ENCODE peak calls at places on chromosomes 3 and 15, in eight cellular contexts. One of them, this sample, is unnamed.

GRCh38 chr3:24225027-24225743 is 269.5 kb downstream of the THRB start:
- DNase-seq in foreskin fibroblast: no peak
- DNase-seq in gastrocnemius medialis: no peak
- DNase-seq in GM06990: no peak
- DNase-seq in hepatocyte: no peak
- DNase-seq in brain microvascular endothelial cell: no peak
- DNase-seq in GM12864: no peak
- DNase-seq in Panc1: no peak
- DNase-seq in this sample: no peak

GRCh38 chr3:190552969-190553759 is 39.3 kb downstream of the IL1RAP start:
- DNase-seq in foreskin fibroblast: no peak
- DNase-seq in gastrocnemius medialis: no peak
- DNase-seq in GM06990: no peak
- DNase-seq in hepatocyte: no peak
- DNase-seq in brain microvascular endothelial cell: no peak
- DNase-seq in GM12864: no peak
- DNase-seq in Panc1: no peak
- DNase-seq in this sample: no peak

GRCh38 chr3:48215019-48215418 is 8.3 kb upstream of the CAMP start:
- DNase-seq in foreskin fibroblast: no peak
- DNase-seq in gastrocnemius medialis: no peak
- DNase-seq in GM06990: no peak
- DNase-seq in hepatocyte: no peak
- DNase-seq in brain microvascular endothelial cell: no peak
- DNase-seq in GM12864: no peak
- DNase-seq in Panc1: no peak
- DNase-seq in this sample: no peak

GRCh38 chr3:122893754-122894668 is 99.1 kb downstream of the SLC49A4 start:
- DNase-seq in foreskin fibroblast: peak
- DNase-seq in gastrocnemius medialis: peak
- DNase-seq in GM06990: no peak
- DNase-seq in hepatocyte: peak
- DNase-seq in brain microvascular endothelial cell: no peak
- DNase-seq in GM12864: no peak
- DNase-seq in Panc1: no peak
- DNase-seq in this sample: no peak

GRCh38 chr3:146967786-146968185 is 362.6 kb upstream of the PLSCR5 start:
- DNase-seq in foreskin fibroblast: peak
- DNase-seq in gastrocnemius medialis: no peak
- DNase-seq in GM06990: no peak
- DNase-seq in hepatocyte: no peak
- DNase-seq in brain microvascular endothelial cell: no peak
- DNase-seq in GM12864: no peak
- DNase-seq in Panc1: no peak
- DNase-seq in this sample: no peak

GRCh38 chr3:10434938-10435336 is 70.4 kb downstream of the ATP2B2 start:
- DNase-seq in foreskin fibroblast: no peak
- DNase-seq in gastrocnemius medialis: no peak
- DNase-seq in GM06990: no peak
- DNase-seq in hepatocyte: no peak
- DNase-seq in brain microvascular endothelial cell: no peak
- DNase-seq in GM12864: no peak
- DNase-seq in Panc1: no peak
- DNase-seq in this sample: no peak

GRCh38 chr15:55789066-55789660 is 46.2 kb upstream of the PRTG start:
- DNase-seq in foreskin fibroblast: no peak
- DNase-seq in gastrocnemius medialis: no peak
- DNase-seq in GM06990: no peak
- DNase-seq in hepatocyte: no peak
- DNase-seq in brain microvascular endothelial cell: no peak
- DNase-seq in GM12864: no peak
- DNase-seq in Panc1: no peak
- DNase-seq in this sample: no peak

GRCh38 chr3:37072892-37073291 is 79.6 kb downstream of the MLH1 start:
- DNase-seq in foreskin fibroblast: peak
- DNase-seq in gastrocnemius medialis: no peak
- DNase-seq in GM06990: no peak
- DNase-seq in hepatocyte: peak
- DNase-seq in brain microvascular endothelial cell: peak
- DNase-seq in GM12864: no peak
- DNase-seq in Panc1: no peak
- DNase-seq in this sample: peak

DNA sequence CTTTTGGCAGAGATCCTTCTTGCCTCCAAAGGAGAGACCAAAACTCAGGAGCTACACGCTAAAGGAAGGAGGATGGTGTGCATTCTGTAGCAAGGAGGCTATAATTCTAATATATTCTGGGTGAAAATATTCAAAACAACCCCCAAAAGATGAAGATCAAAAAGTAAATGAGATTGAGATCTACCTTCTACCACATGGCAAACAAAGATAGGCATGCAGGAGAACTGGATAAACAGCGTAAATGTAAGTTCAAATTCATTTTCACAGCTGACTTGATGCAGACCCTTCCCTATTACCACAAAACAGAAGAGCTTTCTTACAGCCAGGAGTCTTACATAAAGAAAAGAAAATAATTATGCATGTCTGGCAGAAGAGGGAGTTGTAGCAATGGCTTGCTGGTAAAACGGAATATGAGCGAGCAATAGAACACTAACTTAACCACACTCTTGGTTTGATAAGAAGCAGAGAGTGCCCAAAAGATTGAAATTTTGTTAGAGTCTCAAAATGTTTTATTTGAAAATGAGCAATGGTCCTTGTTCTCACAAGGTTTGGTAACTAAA is 272.7 kb downstream of the MECOM start:
- DNase-seq in foreskin fibroblast: no peak
- DNase-seq in gastrocnemius medialis: no peak
- DNase-seq in GM06990: no peak
- DNase-seq in hepatocyte: no peak
- DNase-seq in brain microvascular endothelial cell: no peak
- DNase-seq in GM12864: no peak
- DNase-seq in Panc1: no peak
- DNase-seq in this sample: no peak
- TF ChIP-seq CTCF in foreskin fibroblast: no peak
- TF ChIP-seq CTCF in gastrocnemius medialis: no peak
- TF ChIP-seq CTCF in GM06990: no peak
- TF ChIP-seq CTCF in hepatocyte: peak
- TF ChIP-seq CTCF in brain microvascular endothelial cell: no peak
- TF ChIP-seq CTCF in GM12864: no peak
- TF ChIP-seq CTCF in Panc1: no peak
- TF ChIP-seq CTCF in this sample: peak

GRCh38 chr15:68113751-68114150 is 59.6 kb downstream of the PIAS1 start:
- DNase-seq in foreskin fibroblast: no peak
- DNase-seq in gastrocnemius medialis: no peak
- DNase-seq in GM06990: no peak
- DNase-seq in hepatocyte: no peak
- DNase-seq in brain microvascular endothelial cell: no peak
- DNase-seq in GM12864: no peak
- DNase-seq in Panc1: no peak
- DNase-seq in this sample: no peak
- H3K4me3 ChIP-seq in foreskin fibroblast: peak
- H3K4me3 ChIP-seq in gastrocnemius medialis: peak
- H3K4me3 ChIP-seq in GM06990: no peak
- H3K4me3 ChIP-seq in hepatocyte: no peak
- H3K4me3 ChIP-seq in brain microvascular endothelial cell: no peak
- H3K4me3 ChIP-seq in GM12864: no peak
- H3K4me3 ChIP-seq in Panc1: no peak
- H3K4me3 ChIP-seq in this sample: no peak

DNA sequence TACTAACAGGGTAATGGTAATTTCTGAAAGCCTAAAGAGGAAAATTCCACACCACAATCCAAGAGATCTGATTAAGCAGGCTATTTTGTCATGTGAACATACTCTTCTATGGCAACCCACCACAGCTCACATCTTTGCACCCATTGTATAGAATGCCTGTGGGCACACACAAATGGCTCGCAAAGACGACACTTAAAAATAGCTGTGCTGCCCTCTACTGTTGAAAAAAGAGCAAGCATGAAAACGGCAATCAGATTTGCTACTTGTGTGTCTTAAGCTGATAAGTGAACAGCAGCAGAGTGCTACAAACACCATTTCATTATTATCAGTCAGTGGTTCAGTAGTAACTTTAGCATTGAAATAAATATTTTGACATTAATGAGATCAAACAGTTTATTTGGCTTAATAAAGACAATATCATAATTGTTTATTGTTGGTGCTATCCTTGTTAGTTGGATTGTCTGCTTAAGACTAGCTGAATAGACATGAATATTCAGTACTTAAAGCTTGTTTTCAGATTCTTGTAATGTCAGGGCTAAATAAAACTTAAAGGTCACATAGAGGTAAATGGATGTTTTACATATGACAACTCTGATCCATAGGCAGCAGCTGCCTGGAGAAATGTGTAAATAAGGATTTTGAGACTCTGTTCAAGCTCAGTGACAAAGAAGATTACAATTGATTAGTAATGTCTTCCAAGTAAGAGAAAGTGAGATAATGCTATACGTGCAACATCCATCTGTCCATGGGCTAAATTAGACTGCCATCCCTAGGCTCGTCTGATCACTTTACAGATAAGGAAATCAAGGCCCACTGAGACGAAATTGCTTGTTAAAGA is 199.1 kb downstream of the LRRN1 start:
- DNase-seq in foreskin fibroblast: no peak
- DNase-seq in gastrocnemius medialis: no peak
- DNase-seq in GM06990: peak
- DNase-seq in hepatocyte: peak
- DNase-seq in brain microvascular endothelial cell: peak
- DNase-seq in GM12864: peak
- DNase-seq in Panc1: peak
- DNase-seq in this sample: peak
- TF ChIP-seq CTCF in foreskin fibroblast: peak
- TF ChIP-seq CTCF in gastrocnemius medialis: no peak
- TF ChIP-seq CTCF in GM06990: peak
- TF ChIP-seq CTCF in hepatocyte: peak
- TF ChIP-seq CTCF in brain microvascular endothelial cell: peak
- TF ChIP-seq CTCF in GM12864: peak
- TF ChIP-seq CTCF in Panc1: peak
- TF ChIP-seq CTCF in this sample: peak

GRCh38 chr15:83602021-83602420 is 51.9 kb upstream of the ADAMTSL3 start:
- DNase-seq in foreskin fibroblast: no peak
- DNase-seq in gastrocnemius medialis: no peak
- DNase-seq in GM06990: no peak
- DNase-seq in hepatocyte: no peak
- DNase-seq in brain microvascular endothelial cell: no peak
- DNase-seq in GM12864: no peak
- DNase-seq in Panc1: no peak
- DNase-seq in this sample: no peak
- H3K4me3 ChIP-seq in foreskin fibroblast: no peak
- H3K4me3 ChIP-seq in gastrocnemius medialis: no peak
- H3K4me3 ChIP-seq in GM06990: no peak
- H3K4me3 ChIP-seq in hepatocyte: no peak
- H3K4me3 ChIP-seq in brain microvascular endothelial cell: no peak
- H3K4me3 ChIP-seq in GM12864: no peak
- H3K4me3 ChIP-seq in Panc1: no peak
- H3K4me3 ChIP-seq in this sample: no peak

GRCh38 chr3:73098873-73099272 is 37.4 kb downstream of the EBLN2 start:
- DNase-seq in foreskin fibroblast: no peak
- DNase-seq in gastrocnemius medialis: no peak
- DNase-seq in GM06990: no peak
- DNase-seq in hepatocyte: no peak
- DNase-seq in brain microvascular endothelial cell: no peak
- DNase-seq in GM12864: no peak
- DNase-seq in Panc1: no peak
- DNase-seq in this sample: no peak
- TF ChIP-seq CTCF in foreskin fibroblast: no peak
- TF ChIP-seq CTCF in gastrocnemius medialis: no peak
- TF ChIP-seq CTCF in GM06990: no peak
- TF ChIP-seq CTCF in hepatocyte: no peak
- TF ChIP-seq CTCF in brain microvascular endothelial cell: no peak
- TF ChIP-seq CTCF in GM12864: no peak
- TF ChIP-seq CTCF in Panc1: no peak
- TF ChIP-seq CTCF in this sample: no peak

This sample was measured in LNCaP clone FGC.